ENCODE peak calls at places on chromosomes 16 and 17, in six cellular contexts. K, G, U, E, C and P are unnamed samples.

GRCh38 chr16:73413469-73414190 is 365.7 kb upstream of the ZFHX3 start:
- DNase-seq in U (no peak), K (no peak), E (no peak), G (no peak), C (no peak), P (no peak)

GRCh38 chr16:84482001-84482891 is 22.2 kb downstream of the MEAK7 start:
- DNase-seq in C (no peak), G (no peak), E (no peak), U (no peak), K (peak; percentile 71), P (no peak)

GRCh38 chr16:57803413-57803990 is 1.2 kb upstream of the KIFC3 start:
- DNase-seq in G (no peak), U (no peak), K (no peak), C (no peak), E (no peak), P (no peak)

GRCh38 chr17:79464310-79465010 is 146.4 kb downstream of the RBFOX3 start:
- DNase-seq in C (no peak), U (no peak), E (no peak), K (no peak), G (no peak), P (no peak)

GRCh38 chr16:48076455-48077012 is 79.3 kb downstream of the ABCC12 start:
- DNase-seq in G (no peak), E (no peak), C (no peak), K (no peak), U (no peak), P (no peak)

GRCh38 chr17:80219013-80219776 is 938 bp downstream of the SGSH start:
- DNase-seq in E (peak; percentile 85), C (peak; percentile 75), G (peak; percentile 19), K (peak; percentile 87), U (peak; percentile 78), P (peak; percentile 56)

GRCh38 chr17:65008877-65009276 is 47.7 kb downstream of the GNA13 start:
- DNase-seq in C (no peak), G (no peak), E (no peak), U (no peak), K (no peak), P (no peak)

GRCh38 chr17:4498461-4499397 is at the start of gene SPNS2:
- DNase-seq in C (peak; percentile 61), E (peak; percentile 84), U (peak; percentile 60), G (peak; percentile 73), K (peak; percentile 69), P (no peak)

GRCh38 chr16:85134794-85135153 is 22.5 kb upstream of the CIBAR2 start:
- DNase-seq in G (no peak), C (no peak), K (no peak), E (no peak), U (no peak), P (no peak)

GRCh38 chr16:16991711-16992110 is 479.0 kb downstream of the XYLT1 start:
- DNase-seq in E (no peak), U (no peak), G (no peak), K (no peak), C (no peak), P (no peak)

GRCh38 chr16:4323071-4323844 is 7.4 kb downstream of the GLIS2 start:
- DNase-seq in U (no peak), C (no peak), K (peak; percentile 52), E (no peak), G (peak; percentile 3), P (no peak)